ENCODE peak calls at places on chromosomes 16 and 17, in four cellular contexts. V is NCI-H1092 treated with DMSO at 0.1 percent for 48 hours, P is GDM1, G is T-cell. Y is an unnamed sample.

GRCh38 chr16:9270424-9270823 is 179.0 kb downstream of the HAPSTR1 start:
- DNase-seq in V (no peak), P (no peak), G (no peak), Y (no peak)

GRCh38 chr17:80791758-80792284 is 199.8 kb upstream of the CHMP6 start:
- DNase-seq in V (no peak), P (no peak), G (no peak), Y (peak)

GRCh38 chr17:67506966-67507365 is 129.9 kb downstream of the PITPNC1 start:
- DNase-seq in V (no peak), P (no peak), G (no peak), Y (no peak)

GRCh38 chr16:11188801-11189740 is 66.9 kb downstream of the SOCS1 start:
- DNase-seq in V (no peak), P (no peak), G (no peak), Y (no peak)

GRCh38 chr16:54446639-54447038 is 160.1 kb upstream of the IRX3 start:
- DNase-seq in V (peak), P (no peak), G (no peak), Y (no peak)

GRCh38 chr16:81265658-81266451 is 27.4 kb downstream of the BCO1 start:
- DNase-seq in V (peak), P (no peak), G (no peak), Y (no peak)

GRCh38 chr17:9229160-9229825 is 208.0 kb downstream of the NTN1 start:
- DNase-seq in V (no peak), P (no peak), G (no peak), Y (no peak)

GRCh38 chr17:8463089-8463488 is 27.4 kb downstream of the NDEL1 start:
- DNase-seq in V (no peak), P (no peak), G (no peak), Y (no peak)

GRCh38 chr17:887842-888214 is 91.7 kb downstream of the NXN start:
- DNase-seq in V (no peak), P (no peak), G (no peak), Y (no peak)

GRCh38 chr17:21036361-21036881 is 6.4 kb downstream of the USP22 start:
- DNase-seq in V (no peak), P (no peak), G (no peak), Y (no peak)

GRCh38 chr17:45006927-45007461 is 38.9 kb upstream of the C1QL1 start:
- DNase-seq in V (no peak), P (no peak), G (no peak), Y (no peak)

GRCh38 chr17:80992948-80993624 is 1.4 kb downstream of the CHMP6 start:
- DNase-seq in V (no peak), P (no peak), G (no peak), Y (no peak)